ENCODE peak calls at places on chromosomes 12 and 14, in nine cellular contexts. U is EL; E is ovary; X is T-helper 17 cell; B is GM04504; Y is foreskin fibroblast; A is activated gamma-delta T cell; G is effector memory CD8-positive, alpha-beta T cell; S is ELF-1. Z is an unnamed sample.

GRCh38 chr12:118144499-118144898 is 8.6 kb downstream of the PEBP1 start:
- DNase-seq in U (no peak), E (no peak), X (no peak), B (no peak), Y (no peak), A (no peak), G (no peak), S (no peak), Z (no peak)

GRCh38 chr12:105978686-105979085 is 160.1 kb downstream of the NUAK1 start:
- DNase-seq in U (peak), E (no peak), X (no peak), B (no peak), Y (peak), A (no peak), G (no peak), S (no peak), Z (no peak)

GRCh38 chr12:42588981-42589464 is 523 bp downstream of the PRICKLE1 start:
- DNase-seq in U (peak), E (peak), X (no peak), B (no peak), Y (peak), A (no peak), G (no peak), S (peak), Z (peak)

GRCh38 chr14:55802986-55803431 is 223.0 kb downstream of the KTN1 start:
- DNase-seq in U (peak), E (no peak), X (no peak), B (no peak), Y (peak), A (no peak), G (no peak), S (no peak), Z (peak)

GRCh38 chr14:25484194-25484593 is 434.2 kb upstream of the STXBP6 start:
- DNase-seq in U (no peak), E (no peak), X (no peak), B (no peak), Y (no peak), A (no peak), G (no peak), S (no peak), Z (no peak)

GRCh38 chr14:64209428-64210165 is 84.6 kb downstream of the ESR2 start:
- DNase-seq in U (no peak), E (peak), X (no peak), B (peak), Y (peak), A (no peak), G (no peak), S (no peak), Z (peak)

GRCh38 chr12:32312049-32312670 is 87.2 kb upstream of the FGD4 start:
- DNase-seq in U (peak), E (no peak), X (no peak), B (peak), Y (peak), A (no peak), G (peak), S (peak), Z (peak)

GRCh38 chr14:90294872-90295271 is 36.9 kb downstream of the NRDE2 start:
- DNase-seq in U (no peak), E (no peak), X (no peak), B (no peak), Y (no peak), A (no peak), G (no peak), S (no peak), Z (no peak)

GRCh38 chr12:115468087-115468510 is 784.1 kb upstream of the TBX3 start:
- DNase-seq in U (peak), E (no peak), X (no peak), B (no peak), Y (no peak), A (no peak), G (no peak), S (peak), Z (peak)

GRCh38 chr12:108133482-108133881 is 4.4 kb downstream of the WSCD2 start:
- DNase-seq in U (no peak), E (no peak), X (no peak), B (no peak), Y (no peak), A (no peak), G (no peak), S (no peak), Z (no peak)

GRCh38 chr14:72598328-72598727 is 295.6 kb downstream of the DPF3 start:
- DNase-seq in U (no peak), E (no peak), X (no peak), B (no peak), Y (no peak), A (no peak), G (no peak), S (no peak), Z (no peak)

GRCh38 chr14:99120147-99121026 is 151.6 kb downstream of the BCL11B start:
- DNase-seq in U (no peak), E (no peak), X (no peak), B (no peak), Y (no peak), A (no peak), G (no peak), S (no peak), Z (no peak)

GRCh38 chr14:46550836-46551235 is 100.7 kb downstream of the RPL10L start:
- DNase-seq in U (no peak), E (no peak), X (no peak), B (no peak), Y (no peak), A (no peak), G (no peak), S (peak), Z (no peak)

Z was measured in GM23248.